ENCODE peak calls at places on chromosomes 4 and X, in nine cellular contexts. N, I, Y, T, F, R, Q, U and K are unnamed samples. For H3K36me3, the result is how much of the 10 kb centered on the place peaks cover.

GRCh38 chr4:127995776-127996175 is 30.6 kb downstream of the ABHD18 start:
- DNase-seq in N (no peak), I (no peak), Y (no peak), T (no peak), F (no peak), R (no peak), Q (peak), U (no peak), K (no peak)

GRCh38 chr4:25862411-25863346 is at the start of gene SEL1L3:
- DNase-seq in N (no peak), I (peak), Y (no peak), T (peak), F (peak), R (no peak), Q (no peak), U (peak), K (peak)

GRCh38 chr4:184808719-184809062 is 17.1 kb downstream of the ACSL1 start:
- DNase-seq in N (no peak), I (no peak), Y (no peak), T (no peak), F (peak), R (no peak), Q (no peak), U (no peak), K (no peak)

GRCh38 chrX:40155617-40156471 is 58.1 kb upstream of the BCOR start:
- DNase-seq in N (no peak), I (no peak), Y (no peak), T (no peak), F (no peak), R (no peak), Q (no peak), U (no peak), K (peak)

GRCh38 chr4:80073362-80074008 is 456 bp upstream of the ANTXR2 start:
- DNase-seq in N (no peak), I (no peak), Y (no peak), T (no peak), F (no peak), R (no peak), Q (no peak), U (no peak), K (peak)

GRCh38 chr4:170853422-170854021 is 763.8 kb upstream of the AADAT start:
- DNase-seq in N (peak), I (peak), Y (no peak), T (no peak), F (peak), R (no peak), Q (no peak), U (peak), K (no peak)

GRCh38 chrX:120462370-120462769 is 6.7 kb downstream of the LAMP2 start:
- DNase-seq in N (no peak), I (no peak), Y (no peak), T (no peak), F (no peak), R (no peak), Q (no peak), U (no peak), K (no peak)

GRCh38 chr4:15918484-15919129 is 19.9 kb downstream of the FGFBP1 start:
- DNase-seq in N (no peak), I (peak), Y (no peak), T (no peak), F (peak), R (no peak), Q (no peak), U (peak), K (no peak)

GRCh38 chr4:54098375-54098774 is 1.6 kb upstream of the GSX2 start:
- DNase-seq in N (no peak), I (no peak), Y (no peak), T (no peak), F (no peak), R (no peak), Q (no peak), U (no peak), K (no peak)

GRCh38 chr4:36704289-36704688 is 422.9 kb downstream of the DTHD1 start:
- DNase-seq in N (no peak), I (no peak), Y (no peak), T (no peak), F (no peak), R (no peak), Q (no peak), U (no peak), K (no peak)

GRCh38 chr4:100789991-100790390 is 272.2 kb upstream of the EMCN start:
- DNase-seq in N (no peak), I (no peak), Y (no peak), T (no peak), F (no peak), R (no peak), Q (no peak), U (no peak), K (no peak)

GRCh38 chr4:6733358-6734164 is 17.6 kb downstream of the BLOC1S4 start:
- DNase-seq in N (no peak), I (no peak), Y (no peak), T (no peak), F (no peak), R (no peak), Q (no peak), U (no peak), K (no peak)

GRCh38 chr4:113732923-113733527 is 28.5 kb downstream of the CAMK2D start:
- DNase-seq in N (no peak), I (no peak), Y (no peak), T (no peak), F (no peak), R (no peak), Q (no peak), U (no peak), K (no peak)
- H3K36me3 ChIP-seq in N (under half), I (under half), Y (under half), T (under half), F (under half), R (under half), Q (under half), U (under half), K (under half)

GRCh38 chrX:9717376-9717775 is 48.3 kb downstream of the GPR143 start:
- DNase-seq in N (no peak), I (no peak), Y (no peak), T (no peak), F (no peak), R (no peak), Q (no peak), U (no peak), K (no peak)
- H3K36me3 ChIP-seq in N (under half), I (under half), Y (under half), T (under half), F (half or more), R (under half), Q (under half), U (half or more), K (under half)

DNA sequence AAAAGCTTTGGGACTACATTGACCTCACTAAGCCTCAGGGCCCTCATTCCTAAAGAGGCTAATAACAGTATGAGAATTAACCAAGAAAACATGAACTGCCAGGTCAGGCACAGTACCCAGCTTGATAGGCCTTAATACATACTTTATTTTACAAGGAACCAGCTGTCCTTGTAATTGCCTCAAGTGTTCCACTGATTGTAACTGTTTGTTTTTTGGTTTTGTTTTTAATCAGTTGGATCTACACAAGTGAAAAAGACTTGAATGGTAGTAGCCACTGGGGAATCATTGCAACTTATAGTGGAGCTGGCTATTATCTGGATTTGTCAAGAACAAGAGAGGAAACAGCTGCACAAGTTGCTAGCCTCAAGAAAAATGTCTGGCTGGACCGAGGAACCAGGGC is 35.6 kb downstream of the PKD2 start:
- DNase-seq in N (no peak), I (no peak), Y (no peak), T (no peak), F (no peak), R (no peak), Q (no peak), U (no peak), K (no peak)
- H3K36me3 ChIP-seq in N (under half), I (under half), Y (under half), T (under half), F (half or more), R (under half), Q (half or more), U (half or more), K (under half)

GRCh38 chr4:8214091-8214490 is 15.0 kb downstream of the SH3TC1 start:
- DNase-seq in N (no peak), I (no peak), Y (no peak), T (no peak), F (no peak), R (no peak), Q (no peak), U (no peak), K (no peak)
- H3K36me3 ChIP-seq in N (under half), I (under half), Y (under half), T (under half), F (under half), R (under half), Q (under half), U (half or more), K (under half)

DNA sequence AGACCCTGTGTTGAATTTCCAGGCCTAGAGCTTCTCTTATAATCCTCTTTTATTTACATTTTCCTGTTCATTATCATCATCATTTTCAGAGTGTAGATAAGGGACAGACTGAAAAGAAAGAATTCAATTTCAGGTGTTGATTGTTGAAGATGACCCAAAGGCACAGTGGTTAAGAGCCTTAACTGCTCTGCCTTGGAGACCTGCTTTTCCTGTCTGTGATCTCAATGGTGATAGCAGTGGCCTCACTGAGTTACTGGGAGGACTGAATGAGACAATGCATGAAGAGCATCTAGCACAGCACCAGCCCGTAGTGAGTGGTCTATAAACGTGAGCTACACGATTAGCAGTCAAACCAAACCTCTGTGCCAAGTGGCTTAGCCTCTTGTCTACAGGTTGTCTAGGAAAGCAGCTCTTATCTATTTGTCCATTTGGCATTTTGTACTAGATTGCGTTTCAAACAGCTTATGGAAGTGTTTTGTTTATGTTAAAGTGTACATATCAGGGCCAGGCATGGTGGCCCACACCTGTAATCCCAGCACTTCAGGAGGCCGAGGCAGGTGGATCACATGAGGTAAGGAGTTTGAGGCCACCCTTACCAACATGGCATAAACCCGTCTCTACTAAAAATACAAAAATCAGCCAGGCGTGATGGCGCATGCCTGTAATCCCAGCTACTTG is 41.5 kb downstream of the SETD7 start:
- DNase-seq in N (no peak), I (no peak), Y (no peak), T (no peak), F (no peak), R (no peak), Q (no peak), U (no peak), K (no peak)
- H3K36me3 ChIP-seq in N (under half), I (under half), Y (under half), T (under half), F (under half), R (under half), Q (under half), U (half or more), K (half or more)

GRCh38 chr4:109499513-109499912 is 60.5 kb upstream of the MCUB start:
- DNase-seq in N (no peak), I (no peak), Y (no peak), T (no peak), F (no peak), R (no peak), Q (no peak), U (no peak), K (no peak)
- H3K36me3 ChIP-seq in N (under half), I (under half), Y (under half), T (under half), F (half or more), R (under half), Q (under half), U (half or more), K (half or more)

DNA sequence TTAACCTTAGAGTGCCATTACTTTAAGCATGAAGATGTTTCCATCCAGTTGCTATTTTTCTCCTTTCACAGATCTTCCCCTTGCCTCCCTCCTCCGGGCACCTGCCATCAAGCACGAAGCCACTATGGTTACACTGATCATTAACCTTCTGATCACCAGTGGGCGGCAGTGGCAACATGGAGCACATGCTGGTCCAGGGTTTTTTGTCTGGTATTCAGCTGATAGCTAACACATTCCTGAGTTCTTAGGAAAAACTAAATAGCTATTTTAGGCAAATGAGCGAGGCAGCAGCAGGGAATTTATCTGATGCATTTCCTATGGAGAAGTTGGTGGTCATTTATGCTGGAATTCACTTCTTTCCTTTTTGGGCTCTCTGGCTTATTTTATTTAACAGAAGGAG is 22.8 kb downstream of the SHISA3 start:
- DNase-seq in N (no peak), I (no peak), Y (no peak), T (no peak), F (no peak), R (no peak), Q (peak), U (no peak), K (no peak)
- H3K36me3 ChIP-seq in N (under half), I (under half), Y (under half), T (under half), F (under half), R (under half), Q (under half), U (under half), K (under half)

GRCh38 chr4:122328893-122329292 is 49.9 kb upstream of the ADAD1 start:
- DNase-seq in N (no peak), I (no peak), Y (no peak), T (no peak), F (no peak), R (no peak), Q (no peak), U (no peak), K (no peak)
- H3K36me3 ChIP-seq in N (under half), I (under half), Y (under half), T (under half), F (half or more), R (under half), Q (under half), U (half or more), K (half or more)